ENCODE peak calls at places on chromosomes 2 and 18, in nine cellular contexts. E is left ventricle myocardium inferior; I is GM23248; B is mesendoderm; Z is tibial nerve; P is thoracic aorta; L is neuronal stem cell; N is effector memory CD4-positive, alpha-beta T cell; D is A549. C is an unnamed sample.

GRCh38 chr2:139969301-139969700 is 1189.1 kb upstream of the NXPH2 start:
- DNase-seq in E (no peak), I (no peak), B (peak; percentile 10), Z (no peak), P (no peak), L (no peak), N (no peak), D (no peak), C (no peak)

GRCh38 chr2:231162036-231162345 is 36.4 kb upstream of the ARMC9 start:
- DNase-seq in E (no peak), I (peak; percentile 92), B (no peak), Z (no peak), P (no peak), L (no peak), N (no peak), D (no peak), C (no peak)

GRCh38 chr2:31275976-31276375 is 42.0 kb downstream of the EHD3 start:
- DNase-seq in E (peak; percentile 48), I (no peak), B (no peak), Z (no peak), P (no peak), L (no peak), N (no peak), D (no peak), C (no peak)

GRCh38 chr2:139917723-139918384 is 1137.7 kb upstream of the NXPH2 start:
- DNase-seq in E (no peak), I (no peak), B (no peak), Z (no peak), P (no peak), L (no peak), N (no peak), D (no peak), C (no peak)

GRCh38 chr2:126244937-126245336 is 411.0 kb upstream of the GYPC start:
- DNase-seq in E (no peak), I (peak; percentile 21), B (peak; percentile 87), Z (peak; percentile 20), P (no peak), L (peak; percentile 41), N (no peak), D (no peak), C (peak; percentile 41)

GRCh38 chr2:226352941-226353558 is 446.6 kb downstream of the IRS1 start:
- DNase-seq in E (no peak), I (no peak), B (no peak), Z (no peak), P (no peak), L (no peak), N (no peak), D (no peak), C (no peak)

GRCh38 chr18:58263055-58263732 is 219.2 kb downstream of the NEDD4L start:
- DNase-seq in E (no peak), I (no peak), B (peak; percentile 78), Z (no peak), P (no peak), L (no peak), N (no peak), D (no peak), C (no peak)

GRCh38 chr2:208077286-208077685 is 47.0 kb downstream of the CRYGD start:
- DNase-seq in E (no peak), I (peak; percentile 23), B (no peak), Z (no peak), P (no peak), L (no peak), N (no peak), D (no peak), C (no peak)

GRCh38 chr18:7066965-7067555 is 50.5 kb downstream of the LAMA1 start:
- DNase-seq in E (no peak), I (no peak), B (no peak), Z (no peak), P (no peak), L (no peak), N (no peak), D (no peak), C (no peak)

GRCh38 chr18:79797518-79798345 is at the start of gene KCNG2:
- DNase-seq in E (no peak), I (peak; percentile 42), B (peak; percentile 49), Z (no peak), P (no peak), L (peak; percentile 55), N (no peak), D (no peak), C (no peak)

GRCh38 chr2:159807183-159808037 is 9.4 kb upstream of the CD302 start:
- DNase-seq in E (no peak), I (peak; percentile 71), B (peak; percentile 73), Z (no peak), P (no peak), L (peak; percentile 32), N (no peak), D (peak; percentile 57), C (no peak)

GRCh38 chr2:220489116-220489515 is 861.7 kb downstream of the SLC4A3 start:
- DNase-seq in E (no peak), I (no peak), B (no peak), Z (no peak), P (no peak), L (no peak), N (no peak), D (no peak), C (no peak)

GRCh38 chr2:54015809-54016703 is 45.3 kb upstream of the PSME4 start:
- DNase-seq in E (no peak), I (peak; percentile 93), B (no peak), Z (no peak), P (no peak), L (no peak), N (no peak), D (no peak), C (no peak)

GRCh38 chr18:55100817-55101457 is 141.7 kb upstream of the CCDC68 start:
- DNase-seq in E (no peak), I (peak; percentile 63), B (no peak), Z (no peak), P (no peak), L (no peak), N (no peak), D (peak; percentile 47), C (no peak)

GRCh38 chr2:96523659-96524481 is 12.7 kb upstream of the ARID5A start:
- DNase-seq in E (no peak), I (peak; percentile 83), B (no peak), Z (no peak), P (no peak), L (no peak), N (no peak), D (no peak), C (no peak)

GRCh38 chr18:8537400-8537799 is 71.8 kb upstream of the RAB12 start:
- DNase-seq in E (no peak), I (no peak), B (no peak), Z (no peak), P (no peak), L (no peak), N (no peak), D (no peak), C (no peak)

GRCh38 chr2:22737144-22737543 is 647.8 kb upstream of the KLHL29 start:
- DNase-seq in E (no peak), I (no peak), B (peak; percentile 10), Z (no peak), P (no peak), L (no peak), N (no peak), D (no peak), C (no peak)

GRCh38 chr18:11096411-11096810 is 53.0 kb downstream of the PIEZO2 start:
- DNase-seq in E (no peak), I (no peak), B (no peak), Z (no peak), P (no peak), L (no peak), N (no peak), D (no peak), C (no peak)

GRCh38 chr2:181789827-181790448 is 101.6 kb upstream of the ITPRID2 start:
- DNase-seq in E (no peak), I (no peak), B (no peak), Z (no peak), P (no peak), L (no peak), N (no peak), D (no peak), C (no peak)

GRCh38 chr2:181798022-181798421 is 93.5 kb upstream of the ITPRID2 start:
- DNase-seq in E (no peak), I (no peak), B (no peak), Z (no peak), P (no peak), L (no peak), N (no peak), D (no peak), C (no peak)

GRCh38 chr2:181788883-181789555 is 102.5 kb upstream of the ITPRID2 start:
- DNase-seq in E (no peak), I (peak; percentile 45), B (no peak), Z (no peak), P (no peak), L (no peak), N (no peak), D (no peak), C (no peak)

GRCh38 chr2:181790716-181791649 is 100.5 kb upstream of the ITPRID2 start:
- DNase-seq in E (no peak), I (peak; percentile 95), B (peak; percentile 69), Z (no peak), P (no peak), L (no peak), N (no peak), D (peak; percentile 68), C (no peak)

DNA sequence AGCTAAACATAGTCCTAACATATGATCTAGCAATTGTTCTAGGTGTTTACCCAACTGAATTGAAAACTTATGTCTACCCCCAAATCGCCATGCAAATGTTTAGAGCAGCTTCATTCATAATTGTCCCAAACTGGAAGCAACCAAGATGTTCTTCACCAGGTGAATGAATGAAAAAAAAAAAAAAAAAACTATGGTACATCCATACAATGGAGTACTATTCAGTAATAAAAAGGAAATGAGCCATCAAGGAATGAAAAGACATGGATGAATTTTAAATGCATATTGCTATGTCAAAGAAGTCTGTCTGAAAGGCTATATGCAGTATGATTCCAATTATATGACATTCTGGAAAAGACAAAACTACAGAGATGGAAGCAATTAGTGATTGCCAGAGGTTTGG is 98.6 kb upstream of the ITPRID2 start:
- DNase-seq in E (no peak), I (no peak), B (no peak), Z (no peak), P (no peak), L (no peak), N (no peak), D (no peak), C (no peak)
- H3K4me1 ChIP-seq in E (no peaks in the 10 kb centered on the region), I (peaks cover 30% of the 10 kb centered on the region), B (peaks cover 4% of the 10 kb centered on the region), Z (no peaks in the 10 kb centered on the region), P (no peaks in the 10 kb centered on the region), L (peaks cover 6% of the 10 kb centered on the region), N (no peaks in the 10 kb centered on the region), D (peaks cover 37% of the 10 kb centered on the region), C (no peaks in the 10 kb centered on the region)

GRCh38 chr18:48944634-48945033 is 6.1 kb downstream of the SMAD7 start:
- DNase-seq in E (no peak), I (peak; percentile 61), B (no peak), Z (no peak), P (no peak), L (no peak), N (no peak), D (no peak), C (peak; percentile 67)
- H3K4me3 ChIP-seq in E (peak overlapping the region; percentile 94), I (peak overlapping the region; percentile 87), B (no peak overlapping the region), Z (no peak overlapping the region), P (peak overlapping the region; percentile 96), L (no peak overlapping the region), N (peak overlapping the region; percentile 8), D (peak overlapping the region; percentile 80), C (no peak overlapping the region)

GRCh38 chr2:20972110-20972509 is 71.8 kb downstream of the APOB start:
- DNase-seq in E (no peak), I (peak; percentile 4), B (no peak), Z (no peak), P (no peak), L (no peak), N (no peak), D (no peak), C (no peak)
- H3K27ac ChIP-seq in E (no peak overlapping the region), I (no peak overlapping the region), B (no peak overlapping the region), Z (peak overlapping the region; percentile 7), P (peak overlapping the region; percentile 83), L (no peak overlapping the region), N (no peak overlapping the region), D (no peak overlapping the region), C (no peak overlapping the region)

GRCh38 chr2:113892004-113892740 is 2.3 kb downstream of the ACTR3 start:
- DNase-seq in E (no peak), I (no peak), B (peak; percentile 26), Z (no peak), P (no peak), L (no peak), N (no peak), D (no peak), C (no peak)
- H3K4me1 ChIP-seq in E (peaks cover 92% of the 10 kb centered on the region), I (peaks cover 72% of the 10 kb centered on the region), B (peaks cover 14% of the 10 kb centered on the region), Z (peaks cover 43% of the 10 kb centered on the region), P (peaks cover 66% of the 10 kb centered on the region), L (peaks cover 15% of the 10 kb centered on the region), N (peaks cover 41% of the 10 kb centered on the region), D (peaks cover 65% of the 10 kb centered on the region), C (peaks cover 4% of the 10 kb centered on the region)

C was measured in lung.